ENCODE peak calls at places on chromosomes 3 and 15, in seven cellular contexts. One of them, this sample, is unnamed.
A peak's percentile ranks its signal among the peaks of the same experiment; 100 is the strongest.

GRCh38 chr3:49716169-49716568 is 3.3 kb downstream of the AMIGO3 start:
- DNase-seq in heart left ventricle: peak; percentile 16
- DNase-seq in lung: no peak
- DNase-seq in fibroblast of pulmonary artery: no peak
- DNase-seq in lower lobe of right lung: no peak
- DNase-seq in pancreas: no peak
- DNase-seq in CD8-positive, alpha-beta T cell: no peak
- DNase-seq in this sample: no peak

GRCh38 chr15:59410448-59410896 is 27.5 kb upstream of the FAM81A start:
- DNase-seq in lower lobe of right lung: no peak
- DNase-seq in CD8-positive, alpha-beta T cell: no peak
- DNase-seq in lung: no peak
- DNase-seq in pancreas: peak; percentile 14
- DNase-seq in fibroblast of pulmonary artery: peak; percentile 29
- DNase-seq in heart left ventricle: no peak
- DNase-seq in this sample: no peak

GRCh38 chr3:124248471-124249028 is 256.6 kb upstream of the ROPN1 start:
- DNase-seq in lung: no peak
- DNase-seq in pancreas: no peak
- DNase-seq in fibroblast of pulmonary artery: peak; percentile 91
- DNase-seq in heart left ventricle: peak; percentile 73
- DNase-seq in CD8-positive, alpha-beta T cell: no peak
- DNase-seq in lower lobe of right lung: no peak
- DNase-seq in this sample: peak; percentile 58

GRCh38 chr15:42283671-42284070 is 10.4 kb upstream of the TMEM87A start:
- DNase-seq in lower lobe of right lung: no peak
- DNase-seq in pancreas: peak; percentile 15
- DNase-seq in lung: no peak
- DNase-seq in heart left ventricle: no peak
- DNase-seq in CD8-positive, alpha-beta T cell: no peak
- DNase-seq in fibroblast of pulmonary artery: no peak
- DNase-seq in this sample: no peak

GRCh38 chr15:59438891-59439290 is 905 bp downstream of the FAM81A start:
- DNase-seq in lower lobe of right lung: no peak
- DNase-seq in fibroblast of pulmonary artery: no peak
- DNase-seq in lung: no peak
- DNase-seq in CD8-positive, alpha-beta T cell: no peak
- DNase-seq in heart left ventricle: no peak
- DNase-seq in pancreas: no peak
- DNase-seq in this sample: no peak

GRCh38 chr15:101675015-101675414 is 22.8 kb upstream of the TM2D3 start:
- DNase-seq in CD8-positive, alpha-beta T cell: no peak
- DNase-seq in fibroblast of pulmonary artery: peak; percentile 64
- DNase-seq in lung: no peak
- DNase-seq in lower lobe of right lung: no peak
- DNase-seq in pancreas: no peak
- DNase-seq in heart left ventricle: no peak
- DNase-seq in this sample: no peak

GRCh38 chr15:68484696-68485400 is 52.9 kb upstream of the ITGA11 start:
- DNase-seq in lower lobe of right lung: no peak
- DNase-seq in heart left ventricle: no peak
- DNase-seq in CD8-positive, alpha-beta T cell: no peak
- DNase-seq in fibroblast of pulmonary artery: peak; percentile 53
- DNase-seq in pancreas: no peak
- DNase-seq in lung: no peak
- DNase-seq in this sample: no peak

GRCh38 chr15:26971303-26972018 is 480 bp downstream of the GABRG3 start:
- DNase-seq in pancreas: no peak
- DNase-seq in CD8-positive, alpha-beta T cell: no peak
- DNase-seq in fibroblast of pulmonary artery: no peak
- DNase-seq in heart left ventricle: no peak
- DNase-seq in lower lobe of right lung: no peak
- DNase-seq in lung: no peak
- DNase-seq in this sample: no peak

GRCh38 chr15:78420220-78420619 is 17.8 kb upstream of the IREB2 start:
- DNase-seq in lower lobe of right lung: no peak
- DNase-seq in lung: no peak
- DNase-seq in pancreas: no peak
- DNase-seq in CD8-positive, alpha-beta T cell: no peak
- DNase-seq in heart left ventricle: no peak
- DNase-seq in fibroblast of pulmonary artery: no peak
- DNase-seq in this sample: no peak

GRCh38 chr3:183259087-183259486 is 6.0 kb downstream of the B3GNT5 start:
- DNase-seq in fibroblast of pulmonary artery: no peak
- DNase-seq in heart left ventricle: no peak
- DNase-seq in pancreas: no peak
- DNase-seq in lung: no peak
- DNase-seq in lower lobe of right lung: no peak
- DNase-seq in CD8-positive, alpha-beta T cell: no peak
- DNase-seq in this sample: no peak

GRCh38 chr3:12670789-12671450 is 7.0 kb upstream of the RAF1 start:
- DNase-seq in pancreas: no peak
- DNase-seq in lung: no peak
- DNase-seq in heart left ventricle: peak; percentile 44
- DNase-seq in CD8-positive, alpha-beta T cell: no peak
- DNase-seq in fibroblast of pulmonary artery: no peak
- DNase-seq in lower lobe of right lung: peak; percentile 28
- DNase-seq in this sample: no peak

GRCh38 chr15:40438712-40439111 is 2.0 kb upstream of the BAHD1 start:
- DNase-seq in lower lobe of right lung: no peak
- DNase-seq in fibroblast of pulmonary artery: no peak
- DNase-seq in pancreas: peak; percentile 59
- DNase-seq in CD8-positive, alpha-beta T cell: no peak
- DNase-seq in heart left ventricle: no peak
- DNase-seq in lung: no peak
- DNase-seq in this sample: no peak

GRCh38 chr3:42706721-42707619 is 4.4 kb upstream of the HHATL start:
- DNase-seq in lower lobe of right lung: peak; percentile 22
- DNase-seq in lung: no peak
- DNase-seq in pancreas: no peak
- DNase-seq in heart left ventricle: peak; percentile 12
- DNase-seq in fibroblast of pulmonary artery: no peak
- DNase-seq in CD8-positive, alpha-beta T cell: no peak
- DNase-seq in this sample: no peak

GRCh38 chr3:27675287-27675686 is 46.8 kb downstream of the EOMES start:
- DNase-seq in CD8-positive, alpha-beta T cell: no peak
- DNase-seq in pancreas: no peak
- DNase-seq in lower lobe of right lung: no peak
- DNase-seq in lung: no peak
- DNase-seq in heart left ventricle: no peak
- DNase-seq in fibroblast of pulmonary artery: peak; percentile 85
- DNase-seq in this sample: no peak

GRCh38 chr15:99565031-99565280 is 828 bp upstream of the MEF2A start:
- DNase-seq in lung: no peak
- DNase-seq in fibroblast of pulmonary artery: no peak
- DNase-seq in heart left ventricle: no peak
- DNase-seq in CD8-positive, alpha-beta T cell: no peak
- DNase-seq in lower lobe of right lung: no peak
- DNase-seq in pancreas: no peak
- DNase-seq in this sample: no peak

GRCh38 chr3:45055411-45056143 is 29.5 kb downstream of the CLEC3B start:
- DNase-seq in lower lobe of right lung: no peak
- DNase-seq in CD8-positive, alpha-beta T cell: no peak
- DNase-seq in fibroblast of pulmonary artery: peak; percentile 63
- DNase-seq in lung: no peak
- DNase-seq in heart left ventricle: no peak
- DNase-seq in pancreas: no peak
- DNase-seq in this sample: peak; percentile 74

GRCh38 chr3:170809975-170810357 is 60.0 kb downstream of the RPL22L1 start:
- DNase-seq in lower lobe of right lung: no peak
- DNase-seq in pancreas: no peak
- DNase-seq in CD8-positive, alpha-beta T cell: no peak
- DNase-seq in lung: no peak
- DNase-seq in fibroblast of pulmonary artery: peak; percentile 52
- DNase-seq in heart left ventricle: no peak
- DNase-seq in this sample: peak; percentile 87

GRCh38 chr15:70202756-70203155 is 105.0 kb upstream of the TLE3 start:
- DNase-seq in heart left ventricle: no peak
- DNase-seq in lower lobe of right lung: no peak
- DNase-seq in CD8-positive, alpha-beta T cell: no peak
- DNase-seq in pancreas: no peak
- DNase-seq in fibroblast of pulmonary artery: no peak
- DNase-seq in lung: no peak
- DNase-seq in this sample: no peak

GRCh38 chr3:43287514-43287913 is 1.2 kb downstream of the SNRK start:
- DNase-seq in lung: no peak
- DNase-seq in lower lobe of right lung: no peak
- DNase-seq in CD8-positive, alpha-beta T cell: no peak
- DNase-seq in pancreas: no peak
- DNase-seq in fibroblast of pulmonary artery: no peak
- DNase-seq in heart left ventricle: no peak
- DNase-seq in this sample: no peak

GRCh38 chr3:109050591-109051167 is 67.3 kb downstream of the MORC1 start:
- DNase-seq in heart left ventricle: no peak
- DNase-seq in fibroblast of pulmonary artery: peak; percentile 50
- DNase-seq in lower lobe of right lung: no peak
- DNase-seq in lung: no peak
- DNase-seq in pancreas: peak; percentile 11
- DNase-seq in CD8-positive, alpha-beta T cell: no peak
- DNase-seq in this sample: no peak
- TF ChIP-seq CTCF in heart left ventricle: peak; percentile 50
- TF ChIP-seq CTCF in fibroblast of pulmonary artery: peak; percentile 67
- TF ChIP-seq CTCF in lower lobe of right lung: peak; percentile 41
- TF ChIP-seq CTCF in lung: no peak
- TF ChIP-seq CTCF in pancreas: peak; percentile 34
- TF ChIP-seq CTCF in CD8-positive, alpha-beta T cell: peak; percentile 41
- TF ChIP-seq CTCF in this sample: peak; percentile 25

GRCh38 chr15:66041276-66041675 is 172.0 kb downstream of the RAB11A start:
- DNase-seq in heart left ventricle: no peak
- DNase-seq in pancreas: no peak
- DNase-seq in lower lobe of right lung: no peak
- DNase-seq in CD8-positive, alpha-beta T cell: no peak
- DNase-seq in lung: no peak
- DNase-seq in fibroblast of pulmonary artery: no peak
- DNase-seq in this sample: no peak
- H3K4me3 ChIP-seq in heart left ventricle: no peak overlapping the region
- H3K4me3 ChIP-seq in pancreas: no peak overlapping the region
- H3K4me3 ChIP-seq in lower lobe of right lung: no peak overlapping the region
- H3K4me3 ChIP-seq in CD8-positive, alpha-beta T cell: no peak overlapping the region
- H3K4me3 ChIP-seq in lung: no peak overlapping the region
- H3K4me3 ChIP-seq in fibroblast of pulmonary artery: no peak overlapping the region
- H3K4me3 ChIP-seq in this sample: no peak overlapping the region

DNA sequence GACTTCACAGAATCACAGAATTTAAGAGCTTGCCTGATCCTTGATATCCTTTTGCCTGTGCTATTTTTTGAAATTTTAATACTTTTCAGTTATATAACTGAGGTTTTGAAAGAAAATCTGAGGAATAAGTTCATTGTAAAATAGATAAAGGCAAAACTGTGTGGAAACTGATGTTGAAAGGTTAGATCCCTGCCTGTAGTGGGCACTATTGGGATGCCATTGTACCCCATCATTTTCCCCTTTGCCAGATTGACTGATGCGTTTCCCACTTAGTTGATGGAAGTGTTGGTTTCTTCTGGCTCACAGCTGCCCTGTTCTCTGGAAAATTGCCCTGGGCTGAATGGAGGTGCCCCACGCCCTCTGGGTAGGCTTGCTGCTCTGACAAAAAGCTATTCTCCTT is 387.9 kb downstream of the RBMS3 start:
- DNase-seq in CD8-positive, alpha-beta T cell: no peak
- DNase-seq in pancreas: no peak
- DNase-seq in heart left ventricle: no peak
- DNase-seq in fibroblast of pulmonary artery: no peak
- DNase-seq in lung: no peak
- DNase-seq in lower lobe of right lung: no peak
- DNase-seq in this sample: no peak
- TF ChIP-seq CTCF in CD8-positive, alpha-beta T cell: no peak
- TF ChIP-seq CTCF in pancreas: no peak
- TF ChIP-seq CTCF in heart left ventricle: no peak
- TF ChIP-seq CTCF in fibroblast of pulmonary artery: no peak
- TF ChIP-seq CTCF in lung: no peak
- TF ChIP-seq CTCF in lower lobe of right lung: no peak
- TF ChIP-seq CTCF in this sample: peak; percentile 15

GRCh38 chr3:151182349-151183079 is 20.5 kb downstream of the GPR171 start:
- DNase-seq in CD8-positive, alpha-beta T cell: no peak
- DNase-seq in lower lobe of right lung: no peak
- DNase-seq in heart left ventricle: no peak
- DNase-seq in lung: no peak
- DNase-seq in fibroblast of pulmonary artery: no peak
- DNase-seq in pancreas: no peak
- DNase-seq in this sample: no peak
- H3K4me3 ChIP-seq in CD8-positive, alpha-beta T cell: no peak overlapping the region
- H3K4me3 ChIP-seq in lower lobe of right lung: no peak overlapping the region
- H3K4me3 ChIP-seq in heart left ventricle: no peak overlapping the region
- H3K4me3 ChIP-seq in lung: no peak overlapping the region
- H3K4me3 ChIP-seq in fibroblast of pulmonary artery: no peak overlapping the region
- H3K4me3 ChIP-seq in pancreas: no peak overlapping the region
- H3K4me3 ChIP-seq in this sample: no peak overlapping the region

GRCh38 chr3:95184038-95184437 is 1121.2 kb downstream of the NSUN3 start:
- DNase-seq in pancreas: no peak
- DNase-seq in fibroblast of pulmonary artery: no peak
- DNase-seq in heart left ventricle: peak; percentile 13
- DNase-seq in lung: no peak
- DNase-seq in CD8-positive, alpha-beta T cell: no peak
- DNase-seq in lower lobe of right lung: no peak
- DNase-seq in this sample: no peak
- TF ChIP-seq CTCF in pancreas: no peak
- TF ChIP-seq CTCF in fibroblast of pulmonary artery: no peak
- TF ChIP-seq CTCF in heart left ventricle: no peak
- TF ChIP-seq CTCF in lung: no peak
- TF ChIP-seq CTCF in CD8-positive, alpha-beta T cell: no peak
- TF ChIP-seq CTCF in lower lobe of right lung: no peak
- TF ChIP-seq CTCF in this sample: no peak

This sample was measured in HFF-Myc.